ENCODE peak calls at places on chromosome 2, in four cellular contexts. Q, J, D and M are unnamed samples.

GRCh38 chr2:160472839-160473251 is 20.8 kb downstream of the RBMS1 start:
- DNase-seq in Q (no peak), J (no peak), D (no peak), M (no peak)

GRCh38 chr2:151733781-151734672 is at the start of gene NEB:
- DNase-seq in Q (no peak), D (no peak), J (no peak), M (no peak)

GRCh38 chr2:13413989-13414388 is 697.3 kb downstream of the TRIB2 start:
- DNase-seq in Q (no peak), J (no peak), D (no peak), M (no peak)

GRCh38 chr2:5077479-5078089 is 614.6 kb upstream of the SOX11 start:
- DNase-seq in D (no peak), Q (no peak), J (no peak), M (no peak)

GRCh38 chr2:112705576-112705975 is 15.2 kb upstream of the NT5DC4 start:
- DNase-seq in Q (no peak), D (no peak), J (peak), M (no peak)

GRCh38 chr2:137449454-137449853 is 514.8 kb upstream of the HNMT start:
- DNase-seq in D (no peak), Q (no peak), J (no peak), M (no peak)

GRCh38 chr2:8677646-8678592 is 3.9 kb upstream of the ID2 start:
- DNase-seq in D (no peak), Q (peak), J (peak), M (peak)

GRCh38 chr2:20515293-20516220 is 68.7 kb downstream of the RHOB start:
- DNase-seq in J (no peak), D (no peak), Q (no peak), M (no peak)

GRCh38 chr2:136126527-136126926 is 8.6 kb upstream of the CXCR4 start:
- DNase-seq in Q (no peak), D (no peak), J (no peak), M (no peak)

GRCh38 chr2:236849940-236850339 is 235.7 kb upstream of the COPS8 start:
- DNase-seq in D (no peak), Q (no peak), J (no peak), M (no peak)

GRCh38 chr2:47569658-47570398 is 166.9 kb downstream of the MSH2 start:
- DNase-seq in D (no peak), Q (peak), J (no peak), M (no peak)

GRCh38 chr2:5692561-5693287 is 540 bp downstream of the SOX11 start:
- DNase-seq in J (no peak), D (no peak), Q (no peak), M (no peak)

GRCh38 chr2:223560704-223561435 is 41.3 kb downstream of the SCG2 start:
- DNase-seq in D (no peak), Q (no peak), J (no peak), M (no peak)

GRCh38 chr2:119372778-119373568 is 6.2 kb downstream of the DBI start:
- DNase-seq in Q (no peak), D (no peak), J (no peak), M (no peak)

GRCh38 chr2:68282814-68283812 is 30.8 kb upstream of the PPP3R1 start:
- DNase-seq in Q (no peak), J (no peak), D (no peak), M (no peak)